ENCODE peak calls at places on chromosomes 11 and 22, in nine cellular contexts. T is H9; L is transverse colon; R is stomach; X is HCT116; F is colonic mucosa; W is CD8-positive, alpha-beta T cell; J is pancreas; K is neural progenitor cell. O is an unnamed sample.
A peak's percentile ranks its signal among the peaks of the same experiment; 100 is the strongest.

GRCh38 chr22:26681395-26681821 is 24.0 kb downstream of the MIAT start:
- DNase-seq in J (no peak), F (no peak), X (no peak), T (peak; percentile 77), L (no peak), K (peak; percentile 83), R (no peak), W (no peak), O (no peak)

GRCh38 chr11:22690891-22691290 is 24.5 kb downstream of the GAS2 start:
- DNase-seq in F (no peak), L (no peak), X (no peak), K (no peak), W (no peak), R (no peak), J (no peak), T (no peak), O (no peak)

GRCh38 chr11:132864811-132865576 is 667.3 kb downstream of the OPCML start:
- DNase-seq in K (peak; percentile 68), J (no peak), F (no peak), W (no peak), R (no peak), L (no peak), T (peak; percentile 85), X (no peak), O (peak; percentile 27)

GRCh38 chr11:12243511-12243910 is 133.1 kb downstream of the MICAL2 start:
- DNase-seq in L (no peak), J (no peak), W (no peak), T (no peak), K (no peak), X (no peak), F (no peak), R (no peak), O (no peak)

GRCh38 chr11:73228268-73229134 is 10.4 kb downstream of the P2RY2 start:
- DNase-seq in L (peak; percentile 5), F (no peak), K (peak; percentile 1), T (peak; percentile 25), J (no peak), X (no peak), R (no peak), W (no peak), O (no peak)

GRCh38 chr11:128580612-128581011 is 6.7 kb downstream of the ETS1 start:
- DNase-seq in F (no peak), K (no peak), T (no peak), L (no peak), R (no peak), J (no peak), X (no peak), W (no peak), O (no peak)

GRCh38 chr11:104164028-104164520 is at the start of gene PDGFD:
- DNase-seq in X (no peak), L (peak; percentile 22), R (peak; percentile 71), F (peak; percentile 34), T (peak; percentile 90), J (peak; percentile 85), W (peak; percentile 40), K (peak; percentile 93), O (peak; percentile 80)

GRCh38 chr22:30287626-30288413 is 1.5 kb downstream of the CASTOR1 start:
- DNase-seq in R (peak; percentile 89), K (peak; percentile 95), L (peak; percentile 90), X (peak; percentile 89), W (peak; percentile 93), J (peak; percentile 84), F (peak; percentile 90), T (peak; percentile 96), O (peak; percentile 84)

GRCh38 chr22:19430890-19431541 is 517 bp downstream of the HIRA start:
- DNase-seq in L (peak; percentile 79), F (peak; percentile 79), T (peak; percentile 51), J (peak; percentile 75), X (no peak), R (peak; percentile 65), W (peak; percentile 24), K (peak; percentile 72), O (peak; percentile 27)

GRCh38 chr22:45740236-45740635 is 68.6 kb downstream of the ATXN10 start:
- DNase-seq in R (no peak), K (no peak), F (no peak), W (no peak), L (no peak), T (no peak), J (no peak), X (no peak), O (no peak)

GRCh38 chr11:67269401-67270255 is 3.4 kb downstream of the GRK2 start:
- DNase-seq in R (peak; percentile 75), T (no peak), L (peak; percentile 73), X (no peak), W (no peak), K (no peak), F (peak; percentile 82), J (peak; percentile 46), O (no peak)

GRCh38 chr11:2797741-2798361 is 87.7 kb downstream of the CDKN1C start:
- DNase-seq in F (peak; percentile 13), L (peak; percentile 7), T (peak; percentile 10), X (no peak), J (peak; percentile 37), R (peak; percentile 17), W (no peak), K (no peak), O (no peak)

GRCh38 chr11:32809313-32809712 is 14.9 kb upstream of the CCDC73 start:
- DNase-seq in K (peak; percentile 83), W (peak; percentile 29), J (peak; percentile 68), R (peak; percentile 73), X (peak; percentile 60), L (peak; percentile 74), F (peak; percentile 82), T (peak; percentile 79), O (peak; percentile 81)

GRCh38 chr11:75342231-75342918 is 9.1 kb downstream of the ARRB1 start:
- DNase-seq in W (no peak), R (no peak), F (peak; percentile 38), X (no peak), J (peak; percentile 61), T (no peak), L (no peak), K (no peak), O (no peak)

GRCh38 chr11:133957926-133958325 is 1.2 kb upstream of the IGSF9B start:
- DNase-seq in L (no peak), W (no peak), R (no peak), F (no peak), X (no peak), J (no peak), K (no peak), T (no peak), O (no peak)

GRCh38 chr11:114354076-114354475 is 46.2 kb downstream of the C11orf71 start:
- DNase-seq in R (no peak), X (no peak), L (no peak), K (no peak), F (no peak), J (no peak), T (no peak), W (no peak), O (no peak)

GRCh38 chr11:88292156-88292844 is 45.2 kb downstream of the CTSC start:
- DNase-seq in T (no peak), X (peak; percentile 2), J (peak; percentile 62), K (no peak), L (peak; percentile 58), F (peak; percentile 64), R (peak; percentile 54), W (no peak), O (no peak)

GRCh38 chr11:83687787-83688186 is 401.6 kb upstream of the CCDC90B start:
- DNase-seq in K (no peak), L (no peak), W (no peak), T (no peak), X (no peak), F (no peak), R (no peak), J (no peak), O (no peak)
- H3K27ac ChIP-seq in K (no peak overlapping the region), L (no peak overlapping the region), W (no peak overlapping the region), T (no peak overlapping the region), X (no peak overlapping the region), F (no peak overlapping the region), R (no peak overlapping the region), J (no peak overlapping the region), O (no peak overlapping the region)

GRCh38 chr11:60347084-60347797 is 20.2 kb downstream of the MS4A6E start:
- DNase-seq in F (no peak), T (no peak), J (no peak), X (no peak), R (no peak), L (no peak), W (no peak), K (no peak), O (no peak)

GRCh38 chr11:60348116-60348515 is 21.1 kb downstream of the MS4A6E start:
- DNase-seq in K (no peak), F (no peak), J (no peak), W (no peak), T (no peak), R (no peak), L (no peak), X (no peak), O (no peak)

GRCh38 chr11:60344146-60344545 is 17.1 kb downstream of the MS4A6E start:
- DNase-seq in L (no peak), K (no peak), X (no peak), W (no peak), R (no peak), F (no peak), J (no peak), T (no peak), O (no peak)

GRCh38 chr11:60343094-60343704 is 16.1 kb downstream of the MS4A6E start:
- DNase-seq in K (peak; percentile 11), W (no peak), F (no peak), R (no peak), J (no peak), L (no peak), X (peak; percentile 27), T (no peak), O (no peak)

GRCh38 chr11:60345489-60345888 is 18.4 kb downstream of the MS4A6E start:
- DNase-seq in T (peak; percentile 59), R (peak; percentile 46), X (peak; percentile 21), W (peak; percentile 15), K (peak; percentile 39), F (no peak), L (peak; percentile 37), J (peak; percentile 60), O (peak; percentile 29)
- TF ChIP-seq CTCF in T (peak; percentile 80), R (no peak), X (peak; percentile 75), W (no peak), K (peak; percentile 68), F (peak; percentile 12), L (no peak), J (no peak), O (peak; percentile 52)

GRCh38 chr11:47586456-47586855 is at the start of gene FAM180B:
- DNase-seq in J (no peak), L (no peak), T (no peak), R (no peak), K (no peak), W (no peak), X (no peak), F (no peak), O (no peak)
- H3K27ac ChIP-seq in J (no peak within 1 kb of the TSS), L (no peak within 1 kb of the TSS), T (no peak within 1 kb of the TSS), R (no peak within 1 kb of the TSS), K (no peak within 1 kb of the TSS), W (no peak within 1 kb of the TSS), X (no peak within 1 kb of the TSS), F (no peak within 1 kb of the TSS), O (no peak within 1 kb of the TSS)

GRCh38 chr22:44091021-44091721 is 67.1 kb downstream of the PARVB start:
- DNase-seq in T (no peak), J (no peak), R (no peak), F (no peak), L (no peak), K (peak; percentile 52), W (no peak), X (peak; percentile 6), O (peak; percentile 40)
- TF ChIP-seq CTCF in T (peak; percentile 49), J (no peak), R (no peak), F (no peak), L (no peak), K (peak; percentile 44), W (no peak), X (peak; percentile 42), O (peak; percentile 49)

GRCh38 chr11:35041070-35041554 is 97.9 kb upstream of the CD44 start:
- DNase-seq in R (no peak), T (no peak), X (no peak), F (no peak), L (no peak), W (no peak), J (no peak), K (no peak), O (no peak)
- H3K27ac ChIP-seq in R (peak overlapping the region; percentile 39), T (no peak overlapping the region), X (no peak overlapping the region), F (peak overlapping the region; percentile 25), L (peak overlapping the region; percentile 46), W (no peak overlapping the region), J (no peak overlapping the region), K (no peak overlapping the region), O (no peak overlapping the region)

O was measured in WERI-Rb-1.